ENCODE peak calls at places on chromosomes 6 and 20, in ten cellular contexts. H, U, E, K, J, S, I, P, T and W are unnamed samples.

GRCh38 chr20:10842116-10842515 is 168.3 kb upstream of the JAG1 start:
- DNase-seq in I (no peak), T (peak), S (peak), J (no peak), H (peak), E (no peak), P (no peak), K (no peak), U (no peak), W (no peak)

GRCh38 chr6:32132110-32132509 is 2.0 kb upstream of the FKBPL start:
- DNase-seq in P (no peak), I (no peak), T (no peak), H (no peak), K (no peak), S (no peak), U (no peak), J (no peak), E (peak), W (no peak)

GRCh38 chr20:62430311-62430853 is 3.0 kb upstream of the RBBP8NL start:
- DNase-seq in J (no peak), H (no peak), U (no peak), I (no peak), E (no peak), P (no peak), K (no peak), T (no peak), S (no peak), W (no peak)

GRCh38 chr20:26208296-26209091 is 511.8 kb upstream of the ZNF337 start:
- DNase-seq in U (no peak), J (no peak), K (no peak), H (no peak), I (no peak), S (no peak), P (no peak), T (no peak), E (peak), W (no peak)

GRCh38 chr20:18684775-18685174 is 96.9 kb downstream of the DTD1 start:
- DNase-seq in I (no peak), U (no peak), P (no peak), S (no peak), E (no peak), K (no peak), J (no peak), T (no peak), H (no peak), W (no peak)

GRCh38 chr20:43949741-43950618 is 35.3 kb downstream of the TOX2 start:
- DNase-seq in E (peak), P (no peak), J (no peak), H (no peak), U (no peak), T (no peak), K (peak), S (no peak), I (no peak), W (peak)

GRCh38 chr6:155528982-155529453 is 73.4 kb upstream of the NOX3 start:
- DNase-seq in E (no peak), S (peak), K (no peak), U (peak), H (peak), J (peak), T (peak), P (peak), I (no peak), W (no peak)

GRCh38 chr20:63891061-63892002 is 3.6 kb upstream of the DNAJC5 start:
- DNase-seq in I (no peak), J (no peak), U (no peak), P (no peak), K (no peak), S (no peak), E (no peak), T (no peak), H (no peak), W (no peak)

GRCh38 chr6:69422474-69422873 is 374.3 kb downstream of the LMBRD1 start:
- DNase-seq in I (no peak), E (no peak), H (no peak), U (no peak), P (no peak), J (no peak), K (no peak), T (no peak), S (no peak), W (no peak)

GRCh38 chr6:35736293-35736894 is 438 bp upstream of the ARMC12 start:
- DNase-seq in H (peak), J (no peak), P (peak), K (no peak), U (peak), E (peak), T (no peak), S (peak), I (peak), W (no peak)

GRCh38 chr6:153012856-153013255 is 10.3 kb upstream of the MTRF1L start:
- DNase-seq in U (no peak), T (no peak), I (no peak), E (no peak), H (no peak), K (no peak), P (no peak), S (no peak), J (no peak), W (no peak)

GRCh38 chr20:3115190-3116107 is 30.9 kb upstream of the AVP start:
- DNase-seq in U (peak), K (peak), T (no peak), P (peak), J (no peak), I (no peak), S (peak), E (no peak), H (peak), W (no peak)

GRCh38 chr6:13352165-13352564 is 23.8 kb upstream of the TBC1D7 start:
- DNase-seq in K (no peak), H (no peak), S (no peak), P (no peak), J (no peak), E (no peak), U (no peak), I (no peak), T (no peak), W (no peak)

GRCh38 chr20:2840967-2841531 is 504 bp downstream of the VPS16 start:
- DNase-seq in T (peak), U (peak), K (no peak), P (peak), E (peak), I (peak), S (peak), J (no peak), H (peak), W (no peak)

GRCh38 chr6:149423946-149424440 is 23.9 kb downstream of the SUMO4 start:
- DNase-seq in J (no peak), H (no peak), E (no peak), K (no peak), S (no peak), U (no peak), I (no peak), P (no peak), T (no peak), W (no peak)

GRCh38 chr6:15089569-15090144 is 156.2 kb upstream of the JARID2 start:
- DNase-seq in P (peak), K (no peak), H (no peak), I (no peak), T (no peak), E (no peak), U (no peak), S (no peak), J (no peak), W (no peak)

GRCh38 chr20:10758446-10758845 is 84.6 kb upstream of the JAG1 start:
- DNase-seq in T (no peak), I (no peak), P (peak), K (no peak), E (no peak), S (no peak), H (no peak), J (no peak), U (no peak), W (no peak)

GRCh38 chr6:1226208-1227099 is 85.4 kb upstream of the FOXQ1 start:
- DNase-seq in H (no peak), T (no peak), I (no peak), E (no peak), U (no peak), J (no peak), S (no peak), P (no peak), K (no peak), W (no peak)

GRCh38 chr6:13375360-13375878 is 47.1 kb upstream of the TBC1D7 start:
- DNase-seq in T (no peak), K (peak), E (no peak), U (no peak), J (no peak), S (no peak), I (no peak), H (no peak), P (peak), W (peak)

GRCh38 chr6:31178143-31179041 is 7.9 kb upstream of the POU5F1 start:
- DNase-seq in U (no peak), J (no peak), I (no peak), K (no peak), T (no peak), S (no peak), P (peak), H (no peak), E (peak), W (no peak)

GRCh38 chr20:25360631-25361286 is 29.9 kb downstream of the ABHD12 start:
- DNase-seq in E (no peak), P (no peak), H (peak), S (peak), U (no peak), J (peak), K (no peak), T (peak), I (no peak), W (no peak)

GRCh38 chr20:63963348-63963741 is 6.4 kb downstream of the ZNF512B start:
- DNase-seq in S (no peak), H (no peak), I (peak), P (no peak), J (no peak), E (no peak), K (no peak), U (no peak), T (no peak), W (no peak)

GRCh38 chr6:4804095-4804494 is 27.9 kb downstream of the CDYL start:
- DNase-seq in I (no peak), H (peak), T (peak), E (no peak), K (no peak), U (no peak), J (no peak), P (peak), S (peak), W (no peak)

GRCh38 chr20:316316-317068 is 8.9 kb upstream of the SOX12 start:
- DNase-seq in E (peak), I (no peak), S (peak), K (no peak), P (no peak), J (no peak), T (peak), H (no peak), U (no peak), W (no peak)

GRCh38 chr20:36408219-36408618 is 102.1 kb downstream of the DLGAP4 start:
- DNase-seq in P (peak), U (no peak), J (no peak), T (peak), E (no peak), I (no peak), H (no peak), K (no peak), S (peak), W (no peak)

GRCh38 chr6:118652051-118652699 is 784 bp upstream of the CEP85L start:
- DNase-seq in E (no peak), T (no peak), S (no peak), I (peak), H (no peak), K (no peak), J (no peak), U (no peak), P (no peak), W (no peak)

GRCh38 chr20:40286991-40287531 is 402.0 kb downstream of the MAFB start:
- DNase-seq in K (no peak), I (no peak), H (no peak), U (peak), T (no peak), J (no peak), S (no peak), P (peak), E (peak), W (no peak)

GRCh38 chr6:56334937-56335336 is 87.6 kb upstream of the COL21A1 start:
- DNase-seq in S (peak), K (no peak), U (no peak), I (no peak), H (peak), J (no peak), T (peak), P (peak), E (no peak), W (no peak)

GRCh38 chr6:56143796-56144195 is 103.6 kb downstream of the COL21A1 start:
- DNase-seq in K (no peak), I (no peak), P (peak), E (no peak), S (no peak), T (no peak), H (no peak), J (no peak), U (no peak), W (no peak)

GRCh38 chr6:75084872-75085381 is 120.9 kb downstream of the COL12A1 start:
- DNase-seq in I (peak), J (no peak), K (no peak), S (no peak), P (peak), E (no peak), U (peak), T (no peak), H (no peak), W (no peak)

GRCh38 chr6:80425089-80425823 is 318.8 kb downstream of the BCKDHB start:
- DNase-seq in T (peak), I (no peak), E (no peak), S (peak), P (peak), J (peak), K (no peak), H (peak), U (no peak), W (no peak)

GRCh38 chr6:83294676-83295075 is 101.5 kb downstream of the RWDD2A start:
- DNase-seq in E (no peak), J (no peak), P (no peak), U (no peak), S (no peak), T (no peak), H (no peak), K (no peak), I (no peak), W (no peak)

GRCh38 chr20:1635291-1635979 is 15.6 kb upstream of the SIRPB1 start:
- DNase-seq in E (no peak), I (no peak), S (no peak), H (no peak), U (no peak), T (no peak), K (no peak), J (no peak), P (no peak), W (no peak)
- H3K4me3 ChIP-seq in E (no peak), I (no peak), S (no peak), H (no peak), U (no peak), T (no peak), K (no peak), J (no peak), P (no peak), W (no peak)

GRCh38 chr6:12007915-12008286 is 4.2 kb upstream of the HIVEP1 start:
- DNase-seq in E (no peak), K (no peak), H (no peak), S (no peak), P (peak), U (no peak), T (no peak), I (no peak), J (no peak), W (no peak)
- H3K4me3 ChIP-seq in E (no peak), K (peak), H (peak), S (peak), P (peak), U (peak), T (peak), I (peak), J (peak), W (peak)

GRCh38 chr20:58668901-58669286 is 17.8 kb downstream of the STX16 start:
- DNase-seq in K (no peak), T (no peak), H (no peak), J (no peak), P (no peak), I (no peak), E (no peak), S (no peak), U (no peak), W (no peak)
- H3K4me3 ChIP-seq in K (no peak), T (no peak), H (no peak), J (no peak), P (no peak), I (no peak), E (no peak), S (no peak), U (no peak), W (no peak)

GRCh38 chr6:44201638-44202303 is 15.0 kb upstream of the MYMX start:
- DNase-seq in U (no peak), H (no peak), S (no peak), P (peak), T (no peak), K (no peak), J (no peak), E (peak), I (no peak), W (no peak)
- H3K4me3 ChIP-seq in U (no peak), H (no peak), S (no peak), P (no peak), T (no peak), K (no peak), J (no peak), E (no peak), I (no peak), W (no peak)

GRCh38 chr6:169253745-169254238 is at the start of gene THBS2:
- DNase-seq in P (peak), I (peak), J (peak), T (peak), K (no peak), E (peak), U (peak), H (peak), S (peak), W (no peak)
- H3K4me3 ChIP-seq in P (peak), I (peak), J (peak), T (peak), K (no peak), E (peak), U (peak), H (peak), S (peak), W (no peak)

GRCh38 chr6:142942805-142943227 is 2.2 kb downstream of the HIVEP2 start:
- DNase-seq in U (no peak), J (no peak), P (peak), H (peak), K (no peak), I (no peak), S (peak), E (no peak), T (no peak), W (peak)

GRCh38 chr6:142942238-142942637 is 2.7 kb downstream of the HIVEP2 start:
- DNase-seq in S (no peak), P (peak), E (no peak), K (no peak), I (no peak), T (no peak), J (no peak), H (no peak), U (no peak), W (no peak)

GRCh38 chr6:142938510-142938909 is 6.5 kb downstream of the HIVEP2 start:
- DNase-seq in U (no peak), T (no peak), K (no peak), S (no peak), J (no peak), E (no peak), H (no peak), I (no peak), P (no peak), W (no peak)

GRCh38 chr6:142941018-142941417 is 4.0 kb downstream of the HIVEP2 start:
- DNase-seq in U (no peak), J (no peak), H (no peak), K (no peak), E (no peak), I (no peak), S (no peak), T (no peak), P (no peak), W (no peak)

GRCh38 chr6:142940487-142940886 is 4.5 kb downstream of the HIVEP2 start:
- DNase-seq in U (no peak), P (peak), E (no peak), J (no peak), K (no peak), T (no peak), S (no peak), H (peak), I (no peak), W (no peak)
- H3K4me3 ChIP-seq in U (no peak), P (no peak), E (no peak), J (no peak), K (peak), T (no peak), S (no peak), H (no peak), I (no peak), W (no peak)